ENCODE peak calls at places on chromosomes 7 and 10, in five cellular contexts. M is HepG2, S is GM12878, T is K562, Z is H1. F is an unnamed sample.

GRCh38 chr7:22864301-22864700 is 41.7 kb upstream of the TOMM7 start:
- DNase-seq in Z (no peak), S (no peak), M (no peak), T (no peak), F (no peak)

GRCh38 chr7:32047801-32048200 is 22.4 kb downstream of the PDE1C start:
- DNase-seq in Z (no peak), M (peak; percentile 2), S (no peak), T (no peak), F (no peak)

GRCh38 chr7:100486753-100487446 is 3.2 kb downstream of the NYAP1 start:
- DNase-seq in Z (no peak), S (no peak), M (no peak), T (peak; percentile 75), F (no peak)

GRCh38 chr10:70715853-70716795 is 43.8 kb downstream of the ADAMTS14 start:
- DNase-seq in S (peak; percentile 9), M (peak; percentile 19), Z (no peak), T (peak; percentile 96), F (peak; percentile 68)

GRCh38 chr7:142231716-142232115 is 26.1 kb downstream of the PRSS58 start:
- DNase-seq in M (peak; percentile 20), S (no peak), Z (peak; percentile 29), T (peak; percentile 56), F (peak; percentile 46)

GRCh38 chr10:127148066-127148932 is 48.1 kb downstream of the INSYN2A start:
- DNase-seq in T (no peak), M (no peak), Z (no peak), S (no peak), F (peak; percentile 80)

GRCh38 chr10:127354255-127354654 is 157.9 kb upstream of the INSYN2A start:
- DNase-seq in S (no peak), Z (no peak), M (no peak), T (no peak), F (no peak)

GRCh38 chr10:114795039-114795438 is 26.5 kb upstream of the FHIP2A start:
- DNase-seq in S (no peak), T (no peak), M (no peak), Z (no peak), F (no peak)

GRCh38 chr7:438916-439315 is 80.7 kb downstream of the PDGFA start:
- DNase-seq in T (no peak), Z (no peak), M (no peak), S (no peak), F (no peak)

GRCh38 chr7:138527746-138528223 is 67.7 kb downstream of the TRIM24 start:
- DNase-seq in M (peak; percentile 25), Z (no peak), T (peak; percentile 90), S (no peak), F (peak; percentile 31)

GRCh38 chr7:29538322-29538874 is 25.2 kb upstream of the PRR15 start:
- DNase-seq in T (peak; percentile 10), S (no peak), Z (no peak), M (no peak), F (no peak)

GRCh38 chr7:155660059-155660757 is 15.7 kb downstream of the RBM33 start:
- DNase-seq in M (no peak), S (peak; percentile 67), Z (no peak), T (peak; percentile 60), F (no peak)

GRCh38 chr7:117082636-117083035 is 129.3 kb downstream of the ST7 start:
- DNase-seq in M (no peak), T (no peak), Z (no peak), S (no peak), F (no peak)

GRCh38 chr7:80634505-80634904 is 3.9 kb upstream of the CD36 start:
- DNase-seq in Z (no peak), T (no peak), M (peak; percentile 74), S (no peak), F (no peak)

GRCh38 chr10:75408911-75409885 is 7.6 kb upstream of the ZNF503 start:
- DNase-seq in T (peak; percentile 74), Z (no peak), M (no peak), S (no peak), F (no peak)

GRCh38 chr7:122137291-122138077 is 6.6 kb downstream of the AASS start:
- DNase-seq in S (no peak), M (no peak), T (no peak), Z (no peak), F (no peak)
- TF ChIP-seq SIN3A in S (no peak), M (no peak), T (no peak), Z (no peak), F (no peak)

DNA sequence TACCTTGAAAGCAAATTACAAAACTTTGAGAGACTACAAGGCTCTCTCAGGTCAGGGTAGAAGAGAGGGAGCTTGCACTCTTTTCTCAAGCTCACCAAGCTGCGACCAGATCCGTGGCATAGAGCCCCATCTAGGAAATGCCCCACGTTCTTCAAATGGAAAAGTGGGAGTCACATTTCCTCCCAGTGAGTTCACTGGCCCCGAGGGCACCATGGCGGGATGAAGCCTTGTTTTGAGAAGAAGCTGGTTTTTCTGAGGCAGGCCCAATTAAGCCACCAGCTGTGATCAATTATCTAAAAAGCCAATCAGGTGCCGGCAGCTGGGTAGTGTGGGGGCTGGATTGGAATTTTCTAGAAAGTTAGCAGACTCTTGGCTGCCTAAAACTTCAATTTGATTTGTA is 101.4 kb downstream of the ZNF365 start:
- DNase-seq in Z (no peak), S (no peak), T (no peak), M (no peak), F (no peak)
- TF ChIP-seq SP1 in Z (no peak), S (no peak), T (no peak), M (no peak), F (no peak)

DNA sequence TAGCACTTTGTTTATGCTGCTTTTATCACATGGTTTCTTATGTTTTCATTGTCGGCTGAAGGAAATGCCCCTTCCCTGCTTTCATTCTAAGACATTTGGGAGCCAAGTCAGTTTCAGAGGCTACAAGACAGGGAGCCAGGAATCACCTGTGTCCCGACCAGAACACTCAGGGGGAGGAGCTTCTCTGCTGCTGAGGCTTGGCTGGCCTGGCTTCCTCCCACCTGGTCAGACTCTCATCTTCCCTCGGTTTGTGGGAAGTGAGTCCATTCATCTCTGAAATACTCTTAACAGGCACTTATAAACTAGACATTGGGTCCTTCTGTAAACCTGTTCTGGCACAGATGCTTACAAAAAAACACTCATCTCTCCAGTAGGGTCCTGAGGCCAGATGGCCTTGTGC is 19.6 kb upstream of the GOLGA7B start:
- DNase-seq in T (no peak), Z (no peak), M (no peak), S (no peak), F (no peak)
- TF ChIP-seq SIN3A in T (no peak), Z (no peak), M (no peak), S (no peak), F (no peak)

GRCh38 chr10:77290528-77291155 is 347.0 kb downstream of the KCNMA1 start:
- DNase-seq in M (no peak), T (no peak), Z (no peak), S (no peak), F (no peak)
- TF ChIP-seq SP1 in M (no peak), T (no peak), Z (no peak), S (no peak), F (no peak)

DNA sequence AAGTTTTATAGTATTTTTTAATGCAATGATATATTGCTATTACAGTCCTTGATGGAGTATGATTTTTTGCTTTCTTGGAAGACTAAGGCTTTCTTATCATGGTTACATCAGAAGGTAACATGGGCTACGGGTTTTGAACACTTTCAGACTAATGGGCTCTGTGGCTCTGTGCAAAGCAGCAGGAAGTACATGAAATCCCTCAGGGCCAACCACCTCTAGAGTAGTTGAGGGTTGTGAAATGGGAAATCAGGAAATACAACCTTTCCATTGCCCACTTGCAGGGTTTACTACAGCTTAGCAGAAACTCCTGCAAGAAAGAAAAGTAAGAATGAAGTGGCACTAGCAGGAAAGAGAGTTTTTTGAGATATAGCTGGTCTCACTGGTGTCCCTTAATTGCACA is 853.5 kb downstream of the KCNMA1 start:
- DNase-seq in S (no peak), T (no peak), M (no peak), Z (no peak), F (no peak)
- TF ChIP-seq SIN3A in S (no peak), T (no peak), M (no peak), Z (no peak), F (no peak)

GRCh38 chr10:80429521-80429966 is 21.2 kb downstream of the PRXL2A start:
- DNase-seq in M (no peak), S (no peak), Z (no peak), T (no peak), F (peak; percentile 76)
- TF ChIP-seq SP1 in M (no peak), S (no peak), Z (no peak), T (no peak), F (peak; percentile 79)

DNA sequence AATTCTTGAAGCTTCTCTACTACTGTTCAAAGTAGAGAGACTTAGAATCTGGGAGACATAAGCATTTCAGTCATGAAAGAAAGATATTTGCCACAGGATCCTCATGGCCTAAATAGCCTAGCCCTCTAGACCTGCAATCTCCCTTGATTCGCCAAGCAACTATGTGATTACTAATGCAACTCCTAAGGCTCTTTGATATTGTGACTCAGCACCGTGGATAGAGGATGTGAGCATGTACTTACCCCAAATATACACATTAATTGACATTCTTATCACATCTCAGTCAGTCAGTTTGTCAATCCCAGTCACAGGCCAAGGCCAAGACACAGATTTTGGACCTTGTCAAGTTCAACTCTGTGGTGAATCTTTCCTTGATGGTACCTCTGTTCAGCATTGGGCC is 42.6 kb downstream of the GPR37 start:
- DNase-seq in S (no peak), T (no peak), M (peak; percentile 16), Z (no peak), F (peak; percentile 52)
- TF ChIP-seq SIN3A in S (no peak), T (no peak), M (no peak), Z (no peak), F (peak; percentile 36)

DNA sequence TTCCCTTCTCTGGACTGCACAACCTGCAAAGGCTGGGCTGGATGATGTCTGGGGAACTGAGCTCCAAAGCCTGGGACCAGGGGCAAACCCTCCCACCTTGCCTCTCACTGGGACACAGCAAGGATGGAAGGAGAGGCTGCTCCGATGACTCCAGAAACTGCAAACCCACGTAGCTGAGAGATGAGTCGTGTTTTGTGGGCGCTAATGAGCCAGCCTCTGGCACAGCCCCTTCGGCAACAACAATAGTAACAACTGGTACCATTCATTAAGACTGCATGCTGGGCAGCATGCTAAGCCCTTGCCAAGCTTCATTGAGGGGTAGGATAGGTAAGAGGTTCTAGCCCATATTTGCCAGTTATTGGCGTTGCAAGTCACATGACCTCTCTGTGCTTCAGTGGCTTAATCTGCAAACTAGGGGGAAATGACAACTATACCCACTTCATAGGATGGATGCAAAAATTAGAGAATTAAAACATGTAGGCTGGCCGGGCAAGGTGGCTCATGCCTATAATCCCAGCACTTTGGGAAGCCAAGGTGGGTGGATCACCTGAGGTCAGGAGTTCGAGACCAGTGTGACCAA is 145.9 kb downstream of the SH3PXD2A start:
- DNase-seq in Z (no peak), S (no peak), T (no peak), M (no peak), F (peak; percentile 28)
- TF ChIP-seq SP1 in Z (no peak), S (no peak), T (no peak), M (no peak), F (no peak)

GRCh38 chr7:53351681-53352080 is 316.2 kb downstream of the POM121L12 start:
- DNase-seq in Z (no peak), M (no peak), T (no peak), S (no peak), F (no peak)

GRCh38 chr7:53350241-53350640 is 314.8 kb downstream of the POM121L12 start:
- DNase-seq in Z (peak; percentile 41), T (peak; percentile 17), S (no peak), M (no peak), F (no peak)
- TF ChIP-seq SIN3A in Z (no peak), T (no peak), S (no peak), M (no peak), F (no peak)